ENCODE peak calls at places on chromosomes 7 and 10, in seven cellular contexts. One of them, this sample, is unnamed.

GRCh38 chr7:64098-64521 is 128.3 kb upstream of the FAM20C start:
- DNase-seq in H9: peak
- DNase-seq in GM23248: peak
- DNase-seq in kidney: peak
- DNase-seq in fibroblast of lung: peak
- DNase-seq in DND-41: no peak
- DNase-seq in colonic mucosa: peak
- DNase-seq in this sample: no peak

GRCh38 chr10:113180401-113181154 is 230.5 kb downstream of the TCF7L2 start:
- DNase-seq in kidney: no peak
- DNase-seq in fibroblast of lung: no peak
- DNase-seq in GM23248: no peak
- DNase-seq in DND-41: no peak
- DNase-seq in colonic mucosa: no peak
- DNase-seq in H9: no peak
- DNase-seq in this sample: no peak

GRCh38 chr10:7449063-7449695 is 38.3 kb upstream of the SFMBT2 start:
- DNase-seq in kidney: no peak
- DNase-seq in H9: no peak
- DNase-seq in DND-41: no peak
- DNase-seq in colonic mucosa: no peak
- DNase-seq in GM23248: peak
- DNase-seq in fibroblast of lung: no peak
- DNase-seq in this sample: no peak

GRCh38 chr10:74174533-74174932 is 23.5 kb downstream of the ADK start:
- DNase-seq in colonic mucosa: no peak
- DNase-seq in GM23248: peak
- DNase-seq in H9: no peak
- DNase-seq in kidney: no peak
- DNase-seq in DND-41: no peak
- DNase-seq in fibroblast of lung: no peak
- DNase-seq in this sample: no peak

GRCh38 chr10:99450624-99451498 is 20.4 kb upstream of the GOT1 start:
- DNase-seq in DND-41: no peak
- DNase-seq in colonic mucosa: no peak
- DNase-seq in fibroblast of lung: no peak
- DNase-seq in H9: no peak
- DNase-seq in GM23248: no peak
- DNase-seq in kidney: no peak
- DNase-seq in this sample: no peak

GRCh38 chr7:157273208-157274202 is 63.3 kb upstream of the DNAJB6 start:
- DNase-seq in kidney: peak
- DNase-seq in DND-41: peak
- DNase-seq in H9: peak
- DNase-seq in colonic mucosa: peak
- DNase-seq in GM23248: peak
- DNase-seq in fibroblast of lung: peak
- DNase-seq in this sample: no peak

GRCh38 chr10:22599636-22600228 is 114.6 kb downstream of the PIP4K2A start:
- DNase-seq in DND-41: no peak
- DNase-seq in GM23248: no peak
- DNase-seq in fibroblast of lung: peak
- DNase-seq in H9: no peak
- DNase-seq in colonic mucosa: no peak
- DNase-seq in kidney: no peak
- DNase-seq in this sample: no peak

GRCh38 chr7:37853468-37853867 is 5.1 kb downstream of the NME8 start:
- DNase-seq in fibroblast of lung: no peak
- DNase-seq in H9: no peak
- DNase-seq in DND-41: no peak
- DNase-seq in GM23248: peak
- DNase-seq in colonic mucosa: no peak
- DNase-seq in kidney: no peak
- DNase-seq in this sample: no peak

GRCh38 chr10:82409671-82410070 is 534.7 kb downstream of the NRG3 start:
- DNase-seq in kidney: no peak
- DNase-seq in fibroblast of lung: no peak
- DNase-seq in colonic mucosa: no peak
- DNase-seq in DND-41: no peak
- DNase-seq in H9: no peak
- DNase-seq in GM23248: no peak
- DNase-seq in this sample: no peak

GRCh38 chr7:55365103-55365679 is at the start of gene LANCL2:
- DNase-seq in kidney: no peak
- DNase-seq in GM23248: peak
- DNase-seq in DND-41: no peak
- DNase-seq in colonic mucosa: peak
- DNase-seq in fibroblast of lung: peak
- DNase-seq in H9: peak
- DNase-seq in this sample: no peak

GRCh38 chr10:88791924-88792323 is 10.6 kb upstream of the LIPM start:
- DNase-seq in DND-41: peak
- DNase-seq in H9: peak
- DNase-seq in kidney: no peak
- DNase-seq in colonic mucosa: no peak
- DNase-seq in GM23248: peak
- DNase-seq in fibroblast of lung: peak
- DNase-seq in this sample: no peak

DNA sequence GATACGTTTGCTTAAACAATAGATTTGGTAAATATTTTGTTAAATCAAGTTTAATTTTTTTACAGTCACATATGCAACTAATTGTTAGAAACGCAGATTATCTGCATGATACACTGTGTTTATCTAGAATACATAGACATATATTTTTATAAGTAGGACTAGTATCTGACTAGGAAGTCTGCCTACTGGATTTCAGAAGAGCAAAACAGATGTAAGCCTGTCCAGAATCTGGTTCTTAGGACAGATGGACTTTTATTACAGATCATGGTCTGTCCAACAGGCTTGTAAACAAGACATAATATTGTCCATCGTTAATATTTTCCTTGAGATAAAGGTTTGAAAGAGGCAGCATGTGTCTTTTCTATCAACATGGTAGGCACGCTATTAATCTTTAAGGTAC is 5.1 kb downstream of the AGMO start:
- DNase-seq in GM23248: no peak
- DNase-seq in colonic mucosa: no peak
- DNase-seq in kidney: no peak
- DNase-seq in fibroblast of lung: no peak
- DNase-seq in H9: no peak
- DNase-seq in DND-41: no peak
- DNase-seq in this sample: no peak
- H3K9ac ChIP-seq in GM23248: no peak
- H3K9ac ChIP-seq in colonic mucosa: no peak
- H3K9ac ChIP-seq in kidney: no peak
- H3K9ac ChIP-seq in fibroblast of lung: no peak
- H3K9ac ChIP-seq in H9: no peak
- H3K9ac ChIP-seq in DND-41: no peak
- H3K9ac ChIP-seq in this sample: no peak

GRCh38 chr7:105297309-105297708 is 91.4 kb downstream of the SRPK2 start:
- DNase-seq in fibroblast of lung: no peak
- DNase-seq in kidney: no peak
- DNase-seq in colonic mucosa: no peak
- DNase-seq in DND-41: no peak
- DNase-seq in H9: no peak
- DNase-seq in GM23248: no peak
- DNase-seq in this sample: no peak

GRCh38 chr7:105295626-105296352 is 92.9 kb downstream of the SRPK2 start:
- DNase-seq in GM23248: no peak
- DNase-seq in DND-41: no peak
- DNase-seq in colonic mucosa: no peak
- DNase-seq in H9: no peak
- DNase-seq in fibroblast of lung: no peak
- DNase-seq in kidney: no peak
- DNase-seq in this sample: no peak

GRCh38 chr7:105296491-105296890 is 92.2 kb downstream of the SRPK2 start:
- DNase-seq in GM23248: no peak
- DNase-seq in DND-41: no peak
- DNase-seq in H9: no peak
- DNase-seq in kidney: no peak
- DNase-seq in colonic mucosa: no peak
- DNase-seq in fibroblast of lung: no peak
- DNase-seq in this sample: no peak

GRCh38 chr7:105298004-105298403 is 90.7 kb downstream of the SRPK2 start:
- DNase-seq in H9: no peak
- DNase-seq in GM23248: no peak
- DNase-seq in fibroblast of lung: no peak
- DNase-seq in kidney: no peak
- DNase-seq in colonic mucosa: no peak
- DNase-seq in DND-41: no peak
- DNase-seq in this sample: no peak

DNA sequence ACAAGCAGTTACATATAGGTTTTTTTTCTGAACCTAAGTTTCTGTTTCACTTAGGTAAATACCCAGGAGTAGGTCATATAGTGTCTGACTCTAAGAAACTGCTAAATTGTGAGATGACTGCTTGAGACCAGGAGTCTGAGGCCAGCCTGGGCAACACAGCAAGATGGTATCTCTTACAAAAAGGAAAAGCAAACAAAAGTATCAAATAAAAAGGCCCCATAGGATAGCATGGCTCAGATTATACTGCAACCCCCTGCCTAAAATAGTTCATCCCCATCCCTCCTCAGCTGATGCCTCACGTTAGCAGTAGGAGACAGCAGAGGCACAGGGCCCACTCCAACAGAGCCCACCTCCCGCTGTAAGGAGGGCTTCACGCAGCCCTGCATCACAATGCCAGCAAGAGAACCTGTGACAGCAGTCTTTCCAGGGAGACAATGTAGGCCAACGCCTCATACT is 90.3 kb downstream of the SRPK2 start:
- DNase-seq in DND-41: peak
- DNase-seq in kidney: no peak
- DNase-seq in H9: peak
- DNase-seq in colonic mucosa: no peak
- DNase-seq in fibroblast of lung: no peak
- DNase-seq in GM23248: no peak
- DNase-seq in this sample: no peak
- H3K9ac ChIP-seq in DND-41: peak
- H3K9ac ChIP-seq in kidney: no peak
- H3K9ac ChIP-seq in H9: no peak
- H3K9ac ChIP-seq in colonic mucosa: no peak
- H3K9ac ChIP-seq in fibroblast of lung: no peak
- H3K9ac ChIP-seq in GM23248: no peak
- H3K9ac ChIP-seq in this sample: no peak

DNA sequence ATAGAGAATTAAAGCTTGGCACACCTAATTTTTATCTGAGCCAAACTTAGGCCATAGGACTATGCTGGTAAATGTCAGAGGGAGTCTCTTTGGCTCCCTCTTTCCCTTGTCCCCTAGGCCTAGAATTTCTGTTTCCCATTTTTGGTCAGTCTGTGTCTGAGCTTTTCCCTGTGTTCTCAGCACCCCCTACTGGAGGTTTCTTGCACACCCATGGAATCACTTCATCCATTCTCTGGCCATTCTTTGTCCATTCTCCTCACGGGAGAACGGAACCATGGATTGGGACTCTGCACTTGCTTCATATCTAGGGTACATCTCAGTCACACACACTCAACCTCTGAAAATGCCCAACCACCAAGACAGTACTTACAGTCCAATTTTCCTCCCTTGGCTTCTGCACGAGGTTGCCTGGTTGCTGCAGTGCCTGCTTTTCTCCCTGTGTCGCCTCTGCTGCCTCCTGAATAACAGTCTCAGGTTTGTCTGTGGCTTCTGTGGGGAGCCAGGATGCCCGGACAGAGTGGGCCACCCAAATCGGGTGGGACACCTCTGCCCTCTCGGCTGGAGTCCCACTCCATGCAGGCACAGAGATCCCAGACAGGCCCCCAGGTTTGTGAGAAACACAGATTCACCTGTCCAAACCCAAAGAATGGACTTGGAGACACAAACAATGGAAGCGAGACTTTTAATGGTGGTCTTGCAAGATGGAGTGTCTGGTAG is 35.1 kb upstream of the DNAH11 start:
- DNase-seq in kidney: no peak
- DNase-seq in DND-41: no peak
- DNase-seq in GM23248: peak
- DNase-seq in colonic mucosa: peak
- DNase-seq in H9: peak
- DNase-seq in fibroblast of lung: peak
- DNase-seq in this sample: no peak
- H3K9ac ChIP-seq in kidney: no peak
- H3K9ac ChIP-seq in DND-41: no peak
- H3K9ac ChIP-seq in GM23248: no peak
- H3K9ac ChIP-seq in colonic mucosa: no peak
- H3K9ac ChIP-seq in H9: no peak
- H3K9ac ChIP-seq in fibroblast of lung: no peak
- H3K9ac ChIP-seq in this sample: no peak

GRCh38 chr10:15719062-15719898 is 442 bp downstream of the ITGA8 start:
- DNase-seq in kidney: peak
- DNase-seq in GM23248: peak
- DNase-seq in DND-41: no peak
- DNase-seq in fibroblast of lung: no peak
- DNase-seq in H9: peak
- DNase-seq in colonic mucosa: peak
- DNase-seq in this sample: no peak

GRCh38 chr10:15718495-15719061 is 1.1 kb downstream of the ITGA8 start:
- DNase-seq in H9: peak
- DNase-seq in fibroblast of lung: no peak
- DNase-seq in colonic mucosa: no peak
- DNase-seq in kidney: no peak
- DNase-seq in GM23248: no peak
- DNase-seq in DND-41: no peak
- DNase-seq in this sample: no peak

GRCh38 chr10:15715619-15716227 is 4.0 kb downstream of the ITGA8 start:
- DNase-seq in H9: no peak
- DNase-seq in kidney: no peak
- DNase-seq in colonic mucosa: no peak
- DNase-seq in DND-41: no peak
- DNase-seq in fibroblast of lung: no peak
- DNase-seq in GM23248: peak
- DNase-seq in this sample: no peak

GRCh38 chr10:15720635-15721310 is 1.1 kb upstream of the ITGA8 start:
- DNase-seq in DND-41: no peak
- DNase-seq in GM23248: no peak
- DNase-seq in H9: no peak
- DNase-seq in kidney: no peak
- DNase-seq in fibroblast of lung: no peak
- DNase-seq in colonic mucosa: no peak
- DNase-seq in this sample: no peak

DNA sequence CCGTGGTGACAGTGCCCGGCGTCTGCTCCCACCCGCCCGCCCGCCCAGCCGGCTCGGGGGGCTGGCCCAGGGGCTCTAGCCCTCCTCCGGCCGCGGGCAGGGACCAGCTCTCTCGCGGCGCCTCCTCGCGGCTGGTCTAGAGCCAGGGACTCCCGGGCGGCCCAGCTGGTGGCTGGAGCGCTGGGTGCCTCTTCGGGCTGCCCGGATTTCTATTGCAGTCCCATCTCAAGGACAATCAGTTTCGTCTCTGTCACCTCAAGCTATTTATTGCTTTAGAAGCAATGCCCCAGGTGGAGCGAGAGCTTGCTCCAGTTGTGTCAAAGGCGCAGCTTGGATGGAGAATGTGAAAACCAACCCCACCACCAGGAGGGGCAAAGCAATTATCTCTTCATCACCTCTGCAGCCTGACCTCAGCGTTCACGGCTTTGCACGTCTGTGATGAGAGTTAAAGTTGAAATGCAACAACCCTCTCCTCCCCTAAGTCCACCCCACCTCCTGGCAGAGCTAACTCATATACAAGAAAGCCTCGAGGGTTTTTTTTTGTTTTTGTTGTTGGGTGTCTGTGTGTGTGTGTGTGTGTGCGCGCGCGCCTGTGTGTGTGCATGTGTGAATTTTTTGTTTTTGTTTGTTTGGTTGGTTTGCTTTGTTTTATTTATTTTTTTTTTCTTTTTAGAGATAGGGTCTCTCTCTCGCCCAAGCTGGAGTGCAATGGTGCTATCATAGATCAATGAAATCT is at the start of gene ITGA8:
- DNase-seq in fibroblast of lung: no peak
- DNase-seq in GM23248: peak
- DNase-seq in H9: peak
- DNase-seq in kidney: peak
- DNase-seq in colonic mucosa: peak
- DNase-seq in DND-41: no peak
- DNase-seq in this sample: no peak
- H3K9ac ChIP-seq in fibroblast of lung: no peak
- H3K9ac ChIP-seq in GM23248: no peak
- H3K9ac ChIP-seq in H9: no peak
- H3K9ac ChIP-seq in kidney: peak
- H3K9ac ChIP-seq in colonic mucosa: peak
- H3K9ac ChIP-seq in DND-41: no peak
- H3K9ac ChIP-seq in this sample: no peak

This sample was measured in SK-N-MC.